ENCODE peak calls at places on chromosome 22, in five cellular contexts. One of them, this sample, is unnamed.

GRCh38 chr22:32286290-32286840 is 31.2 kb upstream of the SLC5A4 start:
- DNase-seq in IMR-90: no peak
- DNase-seq in tibial artery: no peak
- DNase-seq in fibroblast of lung: no peak
- DNase-seq in astrocyte of the spinal cord: no peak
- DNase-seq in this sample: no peak

GRCh38 chr22:19823638-19824196 is 31.0 kb downstream of the GNB1L start:
- DNase-seq in astrocyte of the spinal cord: no peak
- DNase-seq in fibroblast of lung: no peak
- DNase-seq in tibial artery: peak
- DNase-seq in IMR-90: no peak
- DNase-seq in this sample: no peak

GRCh38 chr22:48748860-48749554 is 1078.7 kb downstream of the BRD1 start:
- DNase-seq in IMR-90: no peak
- DNase-seq in astrocyte of the spinal cord: no peak
- DNase-seq in fibroblast of lung: no peak
- DNase-seq in tibial artery: no peak
- DNase-seq in this sample: no peak

GRCh38 chr22:34975721-34976120 is 90.2 kb upstream of the ISX start:
- DNase-seq in fibroblast of lung: no peak
- DNase-seq in tibial artery: no peak
- DNase-seq in IMR-90: no peak
- DNase-seq in astrocyte of the spinal cord: no peak
- DNase-seq in this sample: no peak

GRCh38 chr22:48760481-48761238 is 1067.0 kb downstream of the BRD1 start:
- DNase-seq in astrocyte of the spinal cord: no peak
- DNase-seq in IMR-90: no peak
- DNase-seq in tibial artery: peak
- DNase-seq in fibroblast of lung: no peak
- DNase-seq in this sample: no peak

GRCh38 chr22:27895600-27895999 is 23.5 kb downstream of the PITPNB start:
- DNase-seq in fibroblast of lung: no peak
- DNase-seq in tibial artery: no peak
- DNase-seq in IMR-90: no peak
- DNase-seq in astrocyte of the spinal cord: no peak
- DNase-seq in this sample: no peak

GRCh38 chr22:24819941-24820461 is 14.0 kb downstream of the SGSM1 start:
- DNase-seq in tibial artery: peak
- DNase-seq in fibroblast of lung: no peak
- DNase-seq in IMR-90: no peak
- DNase-seq in astrocyte of the spinal cord: no peak
- DNase-seq in this sample: no peak

GRCh38 chr22:35330258-35330861 is 30.7 kb downstream of the TOM1 start:
- DNase-seq in astrocyte of the spinal cord: peak
- DNase-seq in IMR-90: peak
- DNase-seq in tibial artery: peak
- DNase-seq in fibroblast of lung: peak
- DNase-seq in this sample: peak

GRCh38 chr22:34800265-34800664 is 265.7 kb upstream of the ISX start:
- DNase-seq in tibial artery: no peak
- DNase-seq in fibroblast of lung: peak
- DNase-seq in astrocyte of the spinal cord: peak
- DNase-seq in IMR-90: no peak
- DNase-seq in this sample: no peak

GRCh38 chr22:37401401-37401859 is 25.8 kb downstream of the ELFN2 start:
- DNase-seq in tibial artery: no peak
- DNase-seq in fibroblast of lung: peak
- DNase-seq in astrocyte of the spinal cord: peak
- DNase-seq in IMR-90: peak
- DNase-seq in this sample: peak

GRCh38 chr22:48369789-48370507 is 1457.7 kb downstream of the BRD1 start:
- DNase-seq in tibial artery: peak
- DNase-seq in astrocyte of the spinal cord: no peak
- DNase-seq in fibroblast of lung: no peak
- DNase-seq in IMR-90: no peak
- DNase-seq in this sample: no peak

GRCh38 chr22:41146573-41146972 is 54.2 kb downstream of the EP300 start:
- DNase-seq in tibial artery: no peak
- DNase-seq in IMR-90: no peak
- DNase-seq in astrocyte of the spinal cord: no peak
- DNase-seq in fibroblast of lung: no peak
- DNase-seq in this sample: peak

GRCh38 chr22:29203883-29204282 is 1.8 kb upstream of the EMID1 start:
- DNase-seq in fibroblast of lung: no peak
- DNase-seq in IMR-90: no peak
- DNase-seq in astrocyte of the spinal cord: no peak
- DNase-seq in tibial artery: no peak
- DNase-seq in this sample: no peak

GRCh38 chr22:29201722-29202230 is 3.9 kb upstream of the EMID1 start:
- DNase-seq in astrocyte of the spinal cord: no peak
- DNase-seq in fibroblast of lung: no peak
- DNase-seq in tibial artery: no peak
- DNase-seq in IMR-90: no peak
- DNase-seq in this sample: no peak

GRCh38 chr22:29200901-29201300 is 4.8 kb upstream of the EMID1 start:
- DNase-seq in fibroblast of lung: no peak
- DNase-seq in IMR-90: no peak
- DNase-seq in astrocyte of the spinal cord: no peak
- DNase-seq in tibial artery: no peak
- DNase-seq in this sample: no peak

GRCh38 chr22:29203456-29203855 is 2.2 kb upstream of the EMID1 start:
- DNase-seq in fibroblast of lung: no peak
- DNase-seq in astrocyte of the spinal cord: no peak
- DNase-seq in tibial artery: no peak
- DNase-seq in IMR-90: no peak
- DNase-seq in this sample: no peak

DNA sequence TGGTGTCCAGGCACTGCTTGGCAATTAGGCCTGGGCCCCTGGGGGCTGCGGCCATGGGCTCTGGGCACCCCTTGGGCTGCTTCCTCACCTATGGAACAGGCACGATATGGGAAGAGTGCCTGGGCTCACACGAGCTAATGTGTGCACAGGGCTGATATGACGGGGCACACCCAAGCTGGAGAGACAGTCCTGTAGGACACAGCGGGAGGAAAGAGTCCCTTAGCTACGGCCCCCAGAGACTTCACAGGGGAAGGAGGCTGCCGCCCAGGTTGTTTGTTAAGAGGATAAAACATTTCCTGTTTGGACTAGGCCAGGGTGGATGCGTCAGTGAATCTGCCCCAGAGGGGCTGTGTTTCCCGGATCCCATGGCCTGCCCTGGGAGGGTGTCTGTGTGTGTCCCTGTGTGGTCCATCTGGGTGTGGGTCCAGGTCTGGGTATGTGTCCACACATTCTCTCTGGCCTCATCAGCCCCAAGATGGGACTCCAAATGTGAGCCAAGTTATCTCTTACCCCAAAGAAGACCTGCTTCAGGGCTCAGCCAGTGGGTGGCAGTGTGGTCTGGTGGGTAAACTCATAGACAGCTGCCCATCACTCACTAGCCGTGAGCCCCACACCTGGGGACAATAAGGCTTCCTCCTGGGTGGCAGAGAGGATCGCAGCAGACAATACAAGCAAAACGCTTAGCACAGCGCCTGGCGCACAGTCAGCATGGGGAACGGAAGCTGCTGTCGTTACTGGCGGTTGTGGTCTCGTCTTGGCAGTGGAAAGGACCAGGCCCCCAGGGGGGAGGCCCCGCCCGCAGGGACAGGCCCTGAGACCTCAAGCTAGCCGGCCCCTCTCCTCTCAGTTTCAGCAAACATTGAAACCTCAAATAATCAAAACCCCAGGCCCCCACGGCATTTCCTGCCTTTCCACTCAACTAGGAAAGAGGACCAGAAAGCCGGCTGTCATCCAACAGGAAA is 3.2 kb upstream of the EMID1 start:
- DNase-seq in IMR-90: peak
- DNase-seq in tibial artery: no peak
- DNase-seq in fibroblast of lung: peak
- DNase-seq in astrocyte of the spinal cord: peak
- DNase-seq in this sample: peak
- TF ChIP-seq CTCF in IMR-90: peak
- TF ChIP-seq CTCF in tibial artery: no peak
- TF ChIP-seq CTCF in fibroblast of lung: peak
- TF ChIP-seq CTCF in astrocyte of the spinal cord: peak
- TF ChIP-seq CTCF in this sample: peak

GRCh38 chr22:23534851-23535717 is 45.0 kb downstream of the IGLL1 start:
- DNase-seq in fibroblast of lung: no peak
- DNase-seq in tibial artery: peak
- DNase-seq in IMR-90: no peak
- DNase-seq in astrocyte of the spinal cord: no peak
- DNase-seq in this sample: no peak

GRCh38 chr22:23538502-23538860 is 41.6 kb downstream of the IGLL1 start:
- DNase-seq in fibroblast of lung: no peak
- DNase-seq in astrocyte of the spinal cord: no peak
- DNase-seq in tibial artery: peak
- DNase-seq in IMR-90: no peak
- DNase-seq in this sample: no peak

GRCh38 chr22:23539135-23539838 is 40.8 kb downstream of the IGLL1 start:
- DNase-seq in IMR-90: peak
- DNase-seq in fibroblast of lung: peak
- DNase-seq in astrocyte of the spinal cord: peak
- DNase-seq in tibial artery: peak
- DNase-seq in this sample: peak

GRCh38 chr22:23537421-23537820 is 42.7 kb downstream of the IGLL1 start:
- DNase-seq in astrocyte of the spinal cord: no peak
- DNase-seq in fibroblast of lung: no peak
- DNase-seq in tibial artery: peak
- DNase-seq in IMR-90: no peak
- DNase-seq in this sample: no peak

DNA sequence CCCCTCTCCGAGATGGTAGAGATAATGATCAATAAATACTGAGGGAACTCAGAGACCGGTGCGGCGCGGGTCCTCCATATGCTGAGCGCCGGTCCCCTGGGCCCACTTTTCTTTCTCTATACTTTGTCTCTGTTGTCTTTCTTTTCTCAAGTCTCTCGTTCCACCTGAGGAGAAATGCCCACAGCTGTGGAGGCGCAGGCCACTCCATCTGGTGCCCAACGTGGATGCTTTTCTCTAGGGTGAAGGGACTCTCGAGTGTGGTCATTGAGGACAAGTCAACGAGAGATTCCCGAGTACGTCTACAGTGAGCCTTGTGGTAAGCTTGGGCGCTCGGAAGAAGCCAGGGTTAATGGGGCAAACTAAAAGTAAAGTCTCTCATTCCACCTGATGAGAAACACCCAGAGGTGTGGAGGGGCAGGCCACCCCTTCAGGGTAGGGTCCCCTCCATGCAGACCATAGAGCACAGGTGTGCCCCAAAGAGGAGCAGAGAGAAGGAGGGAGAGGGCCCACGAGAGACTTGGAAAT is 43.2 kb downstream of the IGLL1 start:
- DNase-seq in tibial artery: peak
- DNase-seq in IMR-90: no peak
- DNase-seq in fibroblast of lung: no peak
- DNase-seq in astrocyte of the spinal cord: no peak
- DNase-seq in this sample: no peak
- H3K4me3 ChIP-seq in tibial artery: no peak
- H3K4me3 ChIP-seq in IMR-90: no peak
- H3K4me3 ChIP-seq in fibroblast of lung: no peak
- H3K4me3 ChIP-seq in astrocyte of the spinal cord: no peak
- H3K4me3 ChIP-seq in this sample: no peak

GRCh38 chr22:46931414-46931813 is 169.0 kb downstream of the TBC1D22A start:
- DNase-seq in tibial artery: no peak
- DNase-seq in fibroblast of lung: peak
- DNase-seq in astrocyte of the spinal cord: peak
- DNase-seq in IMR-90: no peak
- DNase-seq in this sample: peak
- TF ChIP-seq CTCF in tibial artery: no peak
- TF ChIP-seq CTCF in fibroblast of lung: peak
- TF ChIP-seq CTCF in astrocyte of the spinal cord: peak
- TF ChIP-seq CTCF in IMR-90: peak
- TF ChIP-seq CTCF in this sample: peak

DNA sequence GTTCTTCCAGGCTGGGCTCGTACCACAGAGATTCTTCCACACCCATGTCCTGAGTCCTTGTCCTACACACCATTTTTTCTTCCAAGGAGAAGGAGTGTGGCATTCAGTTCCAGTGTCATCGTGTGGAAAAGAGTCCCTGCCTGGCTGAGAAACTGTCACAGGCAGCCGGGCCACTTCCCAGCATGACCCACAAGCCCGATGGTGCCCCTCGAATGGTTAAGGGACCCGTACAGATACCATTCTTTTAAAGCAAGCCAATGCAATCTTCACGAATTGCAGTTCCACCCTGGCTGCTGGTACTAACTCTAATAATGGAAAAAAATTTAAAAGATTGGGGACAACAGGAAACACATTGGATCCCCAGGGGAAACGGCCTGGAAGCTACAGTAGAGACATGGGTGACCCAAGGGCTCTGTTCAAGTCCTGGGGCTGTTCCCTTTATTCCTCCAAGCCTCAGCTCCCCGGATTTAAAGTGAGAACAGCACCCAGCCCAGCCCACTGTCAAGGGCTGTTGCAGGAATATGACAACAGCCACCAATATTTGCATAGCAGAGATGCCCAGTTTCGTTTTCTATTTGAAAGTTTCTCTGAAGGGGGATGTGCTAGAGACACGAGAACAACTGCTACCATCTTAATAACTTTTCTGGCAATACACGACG is 80.9 kb upstream of the WNT7B start:
- DNase-seq in IMR-90: no peak
- DNase-seq in astrocyte of the spinal cord: peak
- DNase-seq in fibroblast of lung: peak
- DNase-seq in tibial artery: peak
- DNase-seq in this sample: peak
- H3K4me3 ChIP-seq in IMR-90: no peak
- H3K4me3 ChIP-seq in astrocyte of the spinal cord: peak
- H3K4me3 ChIP-seq in fibroblast of lung: peak
- H3K4me3 ChIP-seq in tibial artery: peak
- H3K4me3 ChIP-seq in this sample: peak

GRCh38 chr22:45524157-45524556 is 21.5 kb downstream of the FBLN1 start:
- DNase-seq in astrocyte of the spinal cord: no peak
- DNase-seq in IMR-90: no peak
- DNase-seq in tibial artery: peak
- DNase-seq in fibroblast of lung: no peak
- DNase-seq in this sample: no peak
- TF ChIP-seq CTCF in astrocyte of the spinal cord: no peak
- TF ChIP-seq CTCF in IMR-90: no peak
- TF ChIP-seq CTCF in tibial artery: no peak
- TF ChIP-seq CTCF in fibroblast of lung: no peak
- TF ChIP-seq CTCF in this sample: no peak

GRCh38 chr22:38467904-38468760 is at the start of gene KDELR3:
- DNase-seq in fibroblast of lung: peak
- DNase-seq in IMR-90: peak
- DNase-seq in tibial artery: peak
- DNase-seq in astrocyte of the spinal cord: peak
- DNase-seq in this sample: peak
- H3K4me3 ChIP-seq in fibroblast of lung: peak
- H3K4me3 ChIP-seq in IMR-90: peak
- H3K4me3 ChIP-seq in tibial artery: peak
- H3K4me3 ChIP-seq in astrocyte of the spinal cord: peak
- H3K4me3 ChIP-seq in this sample: peak

GRCh38 chr22:50221410-50222300 is 20.8 kb downstream of the SELENOO start:
- DNase-seq in fibroblast of lung: no peak
- DNase-seq in tibial artery: no peak
- DNase-seq in IMR-90: no peak
- DNase-seq in astrocyte of the spinal cord: no peak
- DNase-seq in this sample: no peak
- TF ChIP-seq CTCF in fibroblast of lung: no peak
- TF ChIP-seq CTCF in tibial artery: no peak
- TF ChIP-seq CTCF in IMR-90: peak
- TF ChIP-seq CTCF in astrocyte of the spinal cord: peak
- TF ChIP-seq CTCF in this sample: no peak